ENCODE peak calls at places on chromosomes 4 and X, in nine cellular contexts. H is stromal cell of bone marrow; T is upper lobe of left lung; L is aorta; A is stimulated activated CD4-positive, alpha-beta T cell treated with anti-CD3 and anti-CD28 coated beads, TNF-alpha, amount 100 ng/mL, for 4 hours; P is cardiac fibroblast; D is H7; Z is A549; U is uterus. Y is an unnamed sample.
A peak's percentile ranks its signal among the peaks of the same experiment; 100 is the strongest.

GRCh38 chr4:152419809-152420208 is 116.1 kb downstream of the FBXW7 start:
- DNase-seq in H (no peak), T (no peak), L (no peak), A (no peak), P (no peak), D (no peak), Z (no peak), U (no peak), Y (no peak)

GRCh38 chrX:112058255-112058654 is 24.3 kb downstream of the TRPC5 start:
- DNase-seq in H (no peak), T (no peak), L (no peak), A (no peak), P (peak; percentile 0), D (no peak), Z (no peak), U (no peak), Y (no peak)

GRCh38 chrX:115392031-115392430 is 102.5 kb downstream of the LUZP4 start:
- DNase-seq in H (no peak), T (no peak), L (no peak), A (no peak), P (no peak), D (no peak), Z (no peak), U (no peak), Y (no peak)

GRCh38 chr4:87239821-87240220 is 19.4 kb upstream of the KLHL8 start:
- DNase-seq in H (no peak), T (no peak), L (no peak), A (no peak), P (no peak), D (no peak), Z (no peak), U (no peak), Y (no peak)

GRCh38 chrX:49069038-49069437 is 4.8 kb downstream of the PRAF2 start:
- DNase-seq in H (no peak), T (no peak), L (no peak), A (no peak), P (no peak), D (peak; percentile 45), Z (no peak), U (no peak), Y (no peak)

GRCh38 chrX:105150557-105150956 is 69.9 kb downstream of the TEX13A start:
- DNase-seq in H (no peak), T (no peak), L (no peak), A (no peak), P (no peak), D (no peak), Z (no peak), U (no peak), Y (no peak)

GRCh38 chrX:8738588-8739189 is 6.8 kb upstream of the ANOS1 start:
- DNase-seq in H (no peak), T (no peak), L (no peak), A (no peak), P (peak; percentile 49), D (peak; percentile 30), Z (no peak), U (no peak), Y (no peak)

GRCh38 chrX:14916017-14916674 is 42.9 kb downstream of the MOSPD2 start:
- DNase-seq in H (no peak), T (no peak), L (no peak), A (no peak), P (peak; percentile 62), D (no peak), Z (no peak), U (no peak), Y (peak; percentile 66)

GRCh38 chr4:1137063-1137771 is 23.9 kb upstream of the RNF212 start:
- DNase-seq in H (no peak), T (no peak), L (no peak), A (no peak), P (peak; percentile 2), D (no peak), Z (no peak), U (no peak), Y (no peak)

GRCh38 chrX:63434665-63435064 is 83.5 kb upstream of the SPIN4 start:
- DNase-seq in H (no peak), T (no peak), L (no peak), A (no peak), P (no peak), D (no peak), Z (no peak), U (no peak), Y (no peak)

GRCh38 chr4:165964591-165964990 is 91.6 kb downstream of the TLL1 start:
- DNase-seq in H (no peak), T (no peak), L (no peak), A (no peak), P (no peak), D (no peak), Z (no peak), U (no peak), Y (no peak)

GRCh38 chr4:132332932-132333722 is 816.0 kb upstream of the PCDH10 start:
- DNase-seq in H (no peak), T (no peak), L (no peak), A (no peak), P (peak; percentile 1), D (peak; percentile 5), Z (peak; percentile 0), U (no peak), Y (no peak)

GRCh38 chr4:182582245-182582644 is 334.9 kb downstream of the DCTD start:
- DNase-seq in H (no peak), T (no peak), L (no peak), A (no peak), P (no peak), D (no peak), Z (no peak), U (no peak), Y (no peak)

GRCh38 chrX:96568088-96568487 is 116.6 kb upstream of the DIAPH2 start:
- DNase-seq in H (no peak), T (no peak), L (no peak), A (no peak), P (no peak), D (no peak), Z (no peak), U (no peak), Y (no peak)

GRCh38 chr4:189792819-189793618 is 147.7 kb upstream of the FRG1 start:
- DNase-seq in H (peak; percentile 51), T (no peak), L (peak; percentile 80), A (peak; percentile 3), P (peak; percentile 76), D (peak; percentile 71), Z (peak; percentile 33), U (no peak), Y (peak; percentile 67)

GRCh38 chr4:74823194-74823593 is 28.9 kb upstream of the BTC start:
- DNase-seq in H (no peak), T (no peak), L (no peak), A (no peak), P (no peak), D (no peak), Z (no peak), U (no peak), Y (no peak)

GRCh38 chr4:182749768-182750167 is 167.4 kb downstream of the DCTD start:
- DNase-seq in H (no peak), T (no peak), L (no peak), A (no peak), P (no peak), D (no peak), Z (no peak), U (no peak), Y (no peak)

GRCh38 chr4:155999743-156000142 is 46.1 kb upstream of the CTSO start:
- DNase-seq in H (peak; percentile 12), T (no peak), L (no peak), A (no peak), P (peak; percentile 19), D (peak; percentile 51), Z (no peak), U (no peak), Y (peak; percentile 32)

GRCh38 chr4:143700420-143701352 is at the start of gene FREM3:
- DNase-seq in H (no peak), T (peak; percentile 81), L (peak; percentile 76), A (no peak), P (no peak), D (peak; percentile 68), Z (no peak), U (no peak), Y (no peak)

GRCh38 chr4:41531561-41532245 is 6.3 kb upstream of the LIMCH1 start:
- DNase-seq in H (no peak), T (no peak), L (no peak), A (no peak), P (no peak), D (no peak), Z (no peak), U (no peak), Y (no peak)

GRCh38 chr4:96352051-96352517 is 512.2 kb downstream of the PDHA2 start:
- DNase-seq in H (peak; percentile 11), T (no peak), L (no peak), A (no peak), P (peak; percentile 68), D (peak; percentile 4), Z (no peak), U (no peak), Y (peak; percentile 34)

GRCh38 chr4:16682996-16683395 is 215.4 kb downstream of the LDB2 start:
- DNase-seq in H (no peak), T (no peak), L (no peak), A (no peak), P (no peak), D (no peak), Z (no peak), U (no peak), Y (no peak)

GRCh38 chr4:147822128-147822527 is 90.2 kb downstream of the ARHGAP10 start:
- DNase-seq in H (no peak), T (no peak), L (no peak), A (no peak), P (peak; percentile 84), D (no peak), Z (no peak), U (peak; percentile 89), Y (no peak)

GRCh38 chr4:158410272-158410671 is 111.4 kb upstream of the RXFP1 start:
- DNase-seq in H (peak; percentile 15), T (no peak), L (no peak), A (no peak), P (peak; percentile 62), D (peak; percentile 22), Z (no peak), U (no peak), Y (peak; percentile 6)

GRCh38 chr4:72006576-72006975 is 25.2 kb upstream of the NPFFR2 start:
- DNase-seq in H (peak; percentile 35), T (no peak), L (no peak), A (no peak), P (peak; percentile 80), D (no peak), Z (no peak), U (no peak), Y (peak; percentile 40)

Y was measured in brain microvascular endothelial cell.